ENCODE peak calls at places on chromosomes 5 and 9, in five cellular contexts. R is MM.1S, B is AG04450, J is fibroblast of pulmonary artery, V is LNCaP clone FGC. D is an unnamed sample.

GRCh38 chr5:118653155-118653554 is 335.2 kb downstream of the DTWD2 start:
- DNase-seq in R (no peak), B (no peak), J (no peak), V (no peak), D (no peak)

GRCh38 chr5:178469975-178470692 is 120.1 kb downstream of the COL23A1 start:
- DNase-seq in R (no peak), B (no peak), J (no peak), V (no peak), D (no peak)

GRCh38 chr9:97876061-97876460 is 23.0 kb downstream of the FOXE1 start:
- DNase-seq in R (no peak), B (no peak), J (no peak), V (no peak), D (no peak)

GRCh38 chr5:35656721-35657120 is 39.1 kb downstream of the SPEF2 start:
- DNase-seq in R (no peak), B (peak; percentile 33), J (peak; percentile 7), V (no peak), D (peak; percentile 30)

GRCh38 chr9:124593080-124594058 is 86.2 kb upstream of the NR5A1 start:
- DNase-seq in R (no peak), B (no peak), J (no peak), V (no peak), D (peak; percentile 39)

GRCh38 chr5:107869459-107870115 is 198.8 kb upstream of the EFNA5 start:
- DNase-seq in R (no peak), B (peak; percentile 50), J (peak; percentile 67), V (peak; percentile 77), D (peak; percentile 75)

GRCh38 chr5:140926903-140927573 is 939 bp downstream of the PCDHAC1 start:
- DNase-seq in R (no peak), B (no peak), J (no peak), V (no peak), D (peak; percentile 3)

GRCh38 chr5:11319851-11320580 is 559.0 kb upstream of the DAP start:
- DNase-seq in R (no peak), B (no peak), J (no peak), V (no peak), D (peak; percentile 5)

DNA sequence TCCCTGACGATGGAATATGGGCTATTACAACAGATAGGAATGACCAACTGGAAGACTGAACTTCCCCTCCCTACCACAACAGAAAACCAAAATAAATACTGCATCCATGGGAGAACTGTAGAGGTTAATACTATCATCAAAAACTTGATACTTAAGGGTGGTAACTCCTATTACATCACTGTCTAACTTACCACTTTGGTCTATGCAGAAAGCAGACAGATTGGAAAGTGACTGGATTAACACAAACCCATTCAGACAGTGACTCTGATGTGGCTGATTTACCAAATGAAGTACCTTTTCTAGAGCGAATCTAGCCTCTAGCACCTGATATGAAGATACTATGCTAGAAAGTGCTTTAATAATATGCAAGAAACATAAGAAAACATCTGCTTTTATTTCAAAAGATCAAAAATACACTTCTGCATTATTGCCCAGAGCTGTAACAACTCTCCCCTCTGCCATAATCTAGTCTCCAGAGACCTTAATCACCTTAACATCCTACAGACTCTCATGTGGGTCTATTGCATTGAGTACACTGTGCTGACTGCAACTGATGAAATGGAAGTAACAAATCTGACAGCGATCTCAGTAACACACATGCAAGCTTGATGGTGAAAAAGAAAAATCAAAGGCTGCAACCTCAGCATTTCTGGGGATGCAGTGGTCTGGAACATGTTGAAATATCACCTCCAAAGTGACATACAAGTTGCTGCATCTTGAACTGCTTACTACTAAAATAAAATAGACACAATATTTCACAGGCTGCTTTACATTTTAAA is 62.7 kb downstream of the EPB41L4A start:
- DNase-seq in R (no peak), B (no peak), J (no peak), V (no peak), D (no peak)
- H3K4me3 ChIP-seq in R (no peak overlapping the region), B (no peak overlapping the region), J (no peak overlapping the region), V (no peak overlapping the region), D (no peak overlapping the region)

GRCh38 chr9:6733831-6734230 is 23.9 kb upstream of the KDM4C start:
- DNase-seq in R (no peak), B (no peak), J (no peak), V (no peak), D (no peak)

GRCh38 chr9:6735422-6735821 is 22.4 kb upstream of the KDM4C start:
- DNase-seq in R (no peak), B (no peak), J (no peak), V (no peak), D (no peak)

GRCh38 chr9:6733243-6733642 is 24.5 kb upstream of the KDM4C start:
- DNase-seq in R (no peak), B (no peak), J (no peak), V (no peak), D (no peak)

GRCh38 chr9:6739218-6739617 is 18.6 kb upstream of the KDM4C start:
- DNase-seq in R (peak; percentile 55), B (no peak), J (no peak), V (no peak), D (peak; percentile 47)
- TF ChIP-seq CTCF in R (peak; percentile 33), B (peak; percentile 28), J (peak; percentile 40), V (peak; percentile 56), D (peak; percentile 54)

GRCh38 chr9:35538361-35539234 is 48.7 kb downstream of the RUSC2 start:
- DNase-seq in R (no peak), B (no peak), J (peak; percentile 91), V (no peak), D (peak; percentile 81)

GRCh38 chr9:35533398-35533797 is 43.5 kb downstream of the RUSC2 start:
- DNase-seq in R (no peak), B (no peak), J (peak; percentile 60), V (no peak), D (no peak)

GRCh38 chr9:35540315-35540714 is 50.4 kb downstream of the RUSC2 start:
- DNase-seq in R (no peak), B (no peak), J (no peak), V (no peak), D (no peak)

DNA sequence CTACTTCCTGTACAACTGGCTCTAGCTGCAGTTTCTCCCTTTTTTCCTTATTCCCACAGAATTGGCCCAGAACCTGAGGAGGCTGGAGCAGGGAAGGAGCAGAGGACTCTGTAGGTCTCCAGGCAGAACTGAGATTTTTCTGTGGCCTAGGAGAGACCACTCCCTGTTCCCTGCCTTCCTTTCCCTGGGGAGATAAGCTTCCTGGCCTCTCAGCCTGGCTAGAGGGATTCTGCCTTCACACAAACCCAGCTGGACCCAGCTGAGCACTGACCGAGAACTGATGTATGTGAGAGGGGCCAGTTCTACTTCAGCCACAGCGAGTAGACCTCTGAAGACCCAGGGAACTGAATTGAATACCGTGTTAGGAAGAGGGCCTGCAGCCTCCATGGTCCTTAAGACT is 48.0 kb downstream of the RUSC2 start:
- DNase-seq in R (no peak), B (no peak), J (peak; percentile 63), V (no peak), D (peak; percentile 33)
- H3K4me3 ChIP-seq in R (no peak overlapping the region), B (no peak overlapping the region), J (no peak overlapping the region), V (no peak overlapping the region), D (no peak overlapping the region)

GRCh38 chr5:109468737-109469420 is 59.1 kb upstream of the PJA2 start:
- DNase-seq in R (peak; percentile 94), B (peak; percentile 78), J (peak; percentile 97), V (peak; percentile 96), D (peak; percentile 98)

GRCh38 chr5:109470263-109470662 is 60.5 kb upstream of the PJA2 start:
- DNase-seq in R (no peak), B (no peak), J (no peak), V (no peak), D (no peak)

DNA sequence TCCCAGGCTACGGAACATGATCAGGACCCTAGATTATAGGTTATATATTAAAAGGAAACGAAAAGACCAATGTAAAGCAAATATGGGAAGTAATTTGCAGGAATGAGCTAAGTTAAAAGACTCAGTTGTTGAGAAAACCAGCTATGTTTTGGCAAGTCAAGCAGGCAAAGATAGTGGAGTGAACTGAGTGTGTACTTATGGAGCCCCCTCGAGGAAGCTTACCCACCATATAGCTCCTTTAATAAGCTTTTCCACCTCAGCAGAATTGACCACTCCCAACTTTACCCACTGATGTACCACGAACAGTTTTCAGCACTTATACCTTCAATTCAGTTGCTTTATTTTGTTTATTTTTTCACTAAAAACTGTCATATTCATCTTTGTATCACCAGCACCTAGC is 57.3 kb upstream of the PJA2 start:
- DNase-seq in R (no peak), B (no peak), J (no peak), V (no peak), D (no peak)
- TF ChIP-seq CTCF in R (no peak), B (no peak), J (no peak), V (no peak), D (no peak)

GRCh38 chr5:83199126-83199525 is 121.8 kb downstream of the XRCC4 start:
- DNase-seq in R (no peak), B (no peak), J (peak; percentile 50), V (no peak), D (no peak)

DNA sequence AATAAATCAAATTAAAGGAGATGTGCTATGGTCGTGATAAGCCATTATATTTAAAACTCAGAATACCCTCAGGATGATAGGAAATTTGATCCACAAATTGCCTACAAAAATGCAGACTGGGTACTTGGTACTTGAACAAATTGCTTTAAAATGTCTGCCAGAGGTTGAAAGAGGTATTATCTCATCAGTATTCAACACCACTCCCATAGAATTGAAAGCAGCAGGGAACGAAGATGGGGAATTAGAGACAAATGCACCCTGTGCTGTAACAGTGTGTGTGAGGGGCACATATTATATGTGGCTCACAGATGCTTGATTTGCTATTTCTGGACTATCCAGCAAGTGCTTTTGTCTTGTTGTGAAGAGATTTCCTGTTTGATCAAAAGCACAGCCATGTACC is 120.0 kb downstream of the XRCC4 start:
- DNase-seq in R (no peak), B (no peak), J (no peak), V (no peak), D (no peak)
- H3K4me3 ChIP-seq in R (no peak overlapping the region), B (no peak overlapping the region), J (no peak overlapping the region), V (no peak overlapping the region), D (no peak overlapping the region)

DNA sequence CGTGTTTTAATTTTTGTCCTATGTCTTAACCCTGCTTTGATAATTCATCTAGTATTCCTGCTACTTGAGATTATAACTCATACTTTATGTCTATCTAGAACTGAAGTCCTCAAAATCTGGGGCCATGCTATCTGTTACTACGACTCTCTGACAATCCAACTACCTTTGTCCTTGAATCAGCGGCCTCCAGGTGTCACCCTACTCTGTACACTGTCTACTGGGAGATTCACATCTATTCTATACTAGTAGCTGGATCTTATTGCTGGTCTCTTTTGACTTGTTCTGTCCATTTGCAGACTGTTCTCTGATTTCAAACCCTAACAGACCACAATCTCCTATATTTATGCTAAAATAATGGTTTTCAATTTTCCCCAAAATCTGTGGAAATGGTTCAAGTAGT is 225.5 kb upstream of the ELAVL2 start:
- DNase-seq in R (no peak), B (no peak), J (no peak), V (no peak), D (no peak)
- TF ChIP-seq CTCF in R (no peak), B (no peak), J (no peak), V (no peak), D (no peak)

DNA sequence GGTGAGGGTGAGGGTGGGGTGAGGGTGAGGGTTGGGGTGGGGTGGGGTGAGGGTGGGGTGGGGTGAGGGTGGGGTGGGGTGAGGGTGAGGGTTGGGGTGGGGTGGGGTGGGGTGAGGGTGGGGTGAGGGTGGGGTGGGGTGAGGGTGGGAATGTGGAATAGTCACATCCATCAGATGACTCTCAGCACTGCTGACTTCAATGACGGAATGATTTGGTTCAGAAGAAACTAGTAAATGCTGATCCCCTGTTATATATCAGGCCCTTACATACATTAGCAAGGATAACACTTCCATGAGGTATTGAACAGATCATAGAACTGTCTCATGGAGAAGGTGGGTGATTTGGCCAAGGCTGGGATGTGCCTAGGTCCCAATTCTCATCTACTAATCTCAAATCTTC is 24.5 kb upstream of the C5orf47 start:
- DNase-seq in R (no peak), B (no peak), J (no peak), V (no peak), D (no peak)
- H3K4me3 ChIP-seq in R (no peak overlapping the region), B (no peak overlapping the region), J (no peak overlapping the region), V (no peak overlapping the region), D (no peak overlapping the region)

GRCh38 chr5:159802661-159803060 is 113.6 kb upstream of the ADRA1B start:
- DNase-seq in R (no peak), B (no peak), J (no peak), V (no peak), D (no peak)
- TF ChIP-seq CTCF in R (no peak), B (no peak), J (no peak), V (no peak), D (no peak)

D was measured in choroid plexus epithelial cell.